ENCODE peak calls at places on chromosomes 4 and X, in four cellular contexts. M, X, Y and F are unnamed samples.

GRCh38 chr4:53476232-53477037 is 99.0 kb downstream of the FIP1L1 start:
- DNase-seq in M (no peak), X (no peak), Y (no peak), F (peak; percentile 94)

GRCh38 chr4:2070421-2071251 is 11.5 kb downstream of the NAT8L start:
- DNase-seq in Y (no peak), M (no peak), X (no peak), F (no peak)

GRCh38 chr4:137794779-137795178 is 262.5 kb upstream of the PCDH18 start:
- DNase-seq in X (peak; percentile 1), M (no peak), Y (peak; percentile 55), F (no peak)

GRCh38 chrX:72111011-72111708 is 20.6 kb downstream of the RTL5 start:
- DNase-seq in Y (no peak), X (no peak), M (no peak), F (no peak)

GRCh38 chrX:107483976-107484726 is 34.7 kb downstream of the FRMPD3 start:
- DNase-seq in X (peak; percentile 26), Y (peak; percentile 37), M (no peak), F (no peak)

GRCh38 chr4:169439244-169439643 is 168.5 kb upstream of the SH3RF1 start:
- DNase-seq in M (no peak), X (no peak), Y (no peak), F (no peak)

GRCh38 chr4:122602277-122603142 is 18.4 kb downstream of the IL21 start:
- DNase-seq in Y (no peak), X (no peak), M (no peak), F (no peak)

GRCh38 chrX:119826399-119826959 is 26.3 kb downstream of the UPF3B start:
- DNase-seq in M (no peak), Y (no peak), X (no peak), F (peak; percentile 11)

GRCh38 chr4:22440999-22441398 is 74.9 kb downstream of the ADGRA3 start:
- DNase-seq in M (no peak), Y (no peak), X (no peak), F (no peak)

GRCh38 chr4:121156822-121157769 is 7.0 kb downstream of the TNIP3 start:
- DNase-seq in M (peak; percentile 67), Y (no peak), X (no peak), F (no peak)

GRCh38 chrX:47030339-47030738 is 47.9 kb upstream of the RGN start:
- DNase-seq in M (peak; percentile 18), Y (peak; percentile 65), X (peak; percentile 37), F (peak; percentile 33)

GRCh38 chr4:60195256-60195655 is 1004.9 kb upstream of the ADGRL3 start:
- DNase-seq in X (no peak), M (no peak), Y (no peak), F (no peak)